ENCODE peak calls at places on chromosomes 5 and 9, in seven cellular contexts. C is AG09319; Q is activated naive CD8-positive, alpha-beta T cell treated with anti-CD3 and anti-CD28 coated beads, Interleukin-2, amount 50 U/mL, for 24 hours; S is astrocyte of the spinal cord; I is kidney tubule cell; G is RWPE1; J is AG08396. U is an unnamed sample.

GRCh38 chr5:147935032-147935431 is 28.7 kb upstream of the C5orf46 start:
- DNase-seq in C (no peak), Q (no peak), S (peak; percentile 69), I (peak; percentile 61), G (peak; percentile 84), J (peak; percentile 26), U (peak; percentile 43)

GRCh38 chr9:122011818-122012498 is 81.2 kb downstream of the TTLL11 start:
- DNase-seq in C (no peak), Q (no peak), S (no peak), I (no peak), G (no peak), J (no peak), U (no peak)

GRCh38 chr5:171543486-171543885 is 124.0 kb downstream of the FGF18 start:
- DNase-seq in C (no peak), Q (no peak), S (no peak), I (peak; percentile 79), G (no peak), J (no peak), U (peak; percentile 14)

GRCh38 chr9:29319727-29320513 is 1746.6 kb upstream of the C9orf72 start:
- DNase-seq in C (no peak), Q (no peak), S (no peak), I (no peak), G (no peak), J (no peak), U (no peak)

GRCh38 chr5:37665889-37666288 is 174.0 kb downstream of the GDNF start:
- DNase-seq in C (no peak), Q (no peak), S (peak; percentile 42), I (peak; percentile 69), G (no peak), J (no peak), U (peak; percentile 50)

GRCh38 chr9:109133533-109133932 is 13.8 kb upstream of the TMEM245 start:
- DNase-seq in C (no peak), Q (no peak), S (no peak), I (no peak), G (no peak), J (no peak), U (no peak)

GRCh38 chr9:93501406-93501805 is 48.0 kb upstream of the FAM120AOS start:
- DNase-seq in C (no peak), Q (no peak), S (peak; percentile 46), I (peak; percentile 8), G (peak; percentile 44), J (peak; percentile 54), U (peak; percentile 23)

GRCh38 chr9:74570879-74571512 is 73.9 kb downstream of the RORB start:
- DNase-seq in C (no peak), Q (no peak), S (peak; percentile 42), I (peak; percentile 14), G (peak; percentile 42), J (peak; percentile 18), U (peak; percentile 16)

GRCh38 chr5:4674176-4674575 is 466.0 kb upstream of the ADAMTS16 start:
- DNase-seq in C (no peak), Q (no peak), S (peak; percentile 21), I (no peak), G (no peak), J (no peak), U (no peak)

GRCh38 chr9:134139081-134139480 is 3.2 kb downstream of the WDR5 start:
- DNase-seq in C (no peak), Q (no peak), S (peak; percentile 38), I (no peak), G (no peak), J (peak; percentile 49), U (no peak)

GRCh38 chr9:90872835-90873294 is 71.2 kb downstream of the SYK start:
- DNase-seq in C (no peak), Q (no peak), S (no peak), I (no peak), G (no peak), J (no peak), U (no peak)

GRCh38 chr5:42811591-42812392 is at the start of gene SELENOP:
- DNase-seq in C (peak; percentile 14), Q (no peak), S (peak; percentile 56), I (peak; percentile 68), G (no peak), J (peak; percentile 54), U (peak; percentile 80)

GRCh38 chr9:95552814-95553546 is 36.2 kb upstream of the PTCH1 start:
- DNase-seq in C (no peak), Q (peak; percentile 20), S (peak; percentile 15), I (peak; percentile 17), G (no peak), J (no peak), U (peak; percentile 15)

GRCh38 chr5:89168766-89169165 is 285.8 kb upstream of the MEF2C start:
- DNase-seq in C (no peak), Q (no peak), S (no peak), I (no peak), G (no peak), J (no peak), U (no peak)

GRCh38 chr5:171794470-171794869 is 8.9 kb downstream of the SMIM23 start:
- DNase-seq in C (no peak), Q (no peak), S (no peak), I (no peak), G (no peak), J (no peak), U (no peak)

GRCh38 chr5:10019236-10019635 is 230.5 kb downstream of the ATPSCKMT start:
- DNase-seq in C (no peak), Q (no peak), S (no peak), I (no peak), G (no peak), J (no peak), U (no peak)

GRCh38 chr5:74184649-74185048 is 455.9 kb downstream of the ENC1 start:
- DNase-seq in C (no peak), Q (no peak), S (no peak), I (no peak), G (no peak), J (no peak), U (no peak)

GRCh38 chr9:136567651-136568287 is 21.9 kb upstream of the NOTCH1 start:
- DNase-seq in C (no peak), Q (no peak), S (peak; percentile 65), I (peak; percentile 88), G (peak; percentile 98), J (peak; percentile 92), U (peak; percentile 62)

GRCh38 chr5:124697912-124698690 is 48.3 kb downstream of the ZNF608 start:
- DNase-seq in C (no peak), Q (no peak), S (peak; percentile 25), I (no peak), G (no peak), J (peak; percentile 18), U (peak; percentile 87)

GRCh38 chr9:93955356-93956182 is 414 bp upstream of the BARX1 start:
- DNase-seq in C (no peak), Q (peak; percentile 67), S (no peak), I (no peak), G (no peak), J (no peak), U (no peak)

GRCh38 chr9:110476251-110476650 is 103.3 kb downstream of the SVEP1 start:
- DNase-seq in C (no peak), Q (no peak), S (no peak), I (no peak), G (no peak), J (no peak), U (no peak)

GRCh38 chr9:111008148-111009075 is 29.9 kb downstream of the LPAR1 start:
- DNase-seq in C (no peak), Q (no peak), S (peak; percentile 30), I (peak; percentile 72), G (no peak), J (no peak), U (peak; percentile 93)

GRCh38 chr5:123819401-123819800 is 307.4 kb downstream of the CSNK1G3 start:
- DNase-seq in C (no peak), Q (no peak), S (no peak), I (no peak), G (no peak), J (no peak), U (no peak)

GRCh38 chr9:15317836-15318235 is 10.8 kb upstream of the TTC39B start:
- DNase-seq in C (no peak), Q (no peak), S (no peak), I (no peak), G (no peak), J (no peak), U (no peak)

GRCh38 chr9:16869961-16870605 is 387 bp downstream of the BNC2 start:
- DNase-seq in C (no peak), Q (no peak), S (peak; percentile 7), I (peak; percentile 45), G (no peak), J (peak; percentile 56), U (no peak)

GRCh38 chr5:180456792-180457191 is 37.4 kb upstream of the CNOT6 start:
- DNase-seq in C (no peak), Q (no peak), S (no peak), I (no peak), G (no peak), J (no peak), U (no peak)

GRCh38 chr5:169980418-169981053 is at the start of gene INSYN2B:
- DNase-seq in C (peak; percentile 66), Q (peak; percentile 31), S (peak; percentile 96), I (peak; percentile 88), G (peak; percentile 90), J (peak; percentile 76), U (peak; percentile 87)

GRCh38 chr9:35636135-35636876 is 14.4 kb downstream of the SIT1 start:
- DNase-seq in C (no peak), Q (peak; percentile 36), S (no peak), I (no peak), G (no peak), J (no peak), U (no peak)

GRCh38 chr5:102809033-102809432 is 53.9 kb downstream of the PAM start:
- DNase-seq in C (no peak), Q (no peak), S (peak; percentile 53), I (peak; percentile 61), G (no peak), J (no peak), U (peak; percentile 75)

GRCh38 chr5:145962001-145962400 is 25.6 kb downstream of the SH3RF2 start:
- DNase-seq in C (no peak), Q (no peak), S (no peak), I (no peak), G (no peak), J (no peak), U (no peak)

GRCh38 chr9:74718709-74719108 is 169.0 kb downstream of the TRPM6 start:
- DNase-seq in C (no peak), Q (no peak), S (no peak), I (no peak), G (no peak), J (no peak), U (no peak)

GRCh38 chr5:96408276-96408777 is 24.7 kb downstream of the PCSK1 start:
- DNase-seq in C (no peak), Q (no peak), S (no peak), I (no peak), G (peak; percentile 98), J (no peak), U (peak; percentile 49)

GRCh38 chr9:99046542-99047071 is 58.3 kb upstream of the TGFBR1 start:
- DNase-seq in C (no peak), Q (no peak), S (no peak), I (no peak), G (no peak), J (no peak), U (no peak)

GRCh38 chr9:136245194-136246150 is at the start of gene QSOX2:
- DNase-seq in C (peak; percentile 56), Q (peak; percentile 86), S (peak; percentile 70), I (peak; percentile 76), G (peak; percentile 92), J (peak; percentile 99), U (no peak)

GRCh38 chr9:114856942-114857315 is 51.1 kb upstream of the TNFSF15 start:
- DNase-seq in C (no peak), Q (no peak), S (no peak), I (peak; percentile 6), G (no peak), J (no peak), U (peak; percentile 48)

U was measured in renal cortical epithelial cell.